ENCODE peak calls at places on chromosomes 1 and 21, in ten cellular contexts. L is AG08396, T is pancreas, N is T follicular helper cell, Z is SK-MEL-5, Y is fibroblast of pulmonary artery, H is SW480, G is substantia nigra, E is astrocyte, Q is heart left ventricle. X is an unnamed sample.

GRCh38 chr1:86394416-86394815 is 1.7 kb downstream of the ODF2L start:
- DNase-seq in L (no peak), T (no peak), N (no peak), Z (no peak), Y (peak), H (no peak), G (no peak), E (peak), Q (no peak), X (no peak)

GRCh38 chr21:31221051-31221450 is 123.0 kb downstream of the TIAM1 start:
- DNase-seq in L (no peak), T (no peak), N (no peak), Z (no peak), Y (no peak), H (no peak), G (no peak), E (no peak), Q (no peak), X (no peak)

GRCh38 chr1:98468111-98468717 is 193.3 kb upstream of the SNX7 start:
- DNase-seq in L (peak), T (no peak), N (no peak), Z (peak), Y (peak), H (peak), G (no peak), E (peak), Q (no peak), X (no peak)

GRCh38 chr21:38159355-38159754 is 97.4 kb upstream of the KCNJ15 start:
- DNase-seq in L (peak), T (no peak), N (peak), Z (peak), Y (peak), H (peak), G (no peak), E (peak), Q (peak), X (peak)

GRCh38 chr21:45579383-45580180 is 37.3 kb upstream of the SLC19A1 start:
- DNase-seq in L (no peak), T (peak), N (no peak), Z (no peak), Y (no peak), H (no peak), G (no peak), E (no peak), Q (no peak), X (no peak)

GRCh38 chr1:85577421-85578320 is 2.9 kb upstream of the CCN1 start:
- DNase-seq in L (peak), T (no peak), N (no peak), Z (no peak), Y (peak), H (no peak), G (no peak), E (no peak), Q (peak), X (peak)

GRCh38 chr1:14500041-14500440 is 98.4 kb upstream of the KAZN start:
- DNase-seq in L (no peak), T (no peak), N (no peak), Z (no peak), Y (no peak), H (no peak), G (no peak), E (no peak), Q (no peak), X (no peak)

GRCh38 chr1:116031299-116031698 is 55.0 kb downstream of the SLC22A15 start:
- DNase-seq in L (no peak), T (no peak), N (no peak), Z (no peak), Y (no peak), H (no peak), G (no peak), E (no peak), Q (no peak), X (no peak)

GRCh38 chr1:5982276-5982675 is 9.9 kb downstream of the NPHP4 start:
- DNase-seq in L (no peak), T (no peak), N (no peak), Z (no peak), Y (no peak), H (no peak), G (no peak), E (no peak), Q (no peak), X (no peak)

GRCh38 chr1:95304803-95305202 is 70.8 kb downstream of the RWDD3 start:
- DNase-seq in L (no peak), T (no peak), N (no peak), Z (no peak), Y (no peak), H (peak), G (no peak), E (no peak), Q (no peak), X (no peak)

GRCh38 chr1:235011064-235011598 is 117.5 kb downstream of the TOMM20 start:
- DNase-seq in L (no peak), T (no peak), N (peak), Z (no peak), Y (no peak), H (no peak), G (no peak), E (no peak), Q (no peak), X (no peak)

GRCh38 chr1:7857000-7857399 is 4.1 kb upstream of the UTS2 start:
- DNase-seq in L (no peak), T (no peak), N (no peak), Z (no peak), Y (no peak), H (no peak), G (no peak), E (no peak), Q (no peak), X (no peak)

GRCh38 chr1:212211371-212211770 is 73.8 kb upstream of the PPP2R5A start:
- DNase-seq in L (no peak), T (no peak), N (no peak), Z (peak), Y (no peak), H (no peak), G (no peak), E (no peak), Q (no peak), X (no peak)

GRCh38 chr1:208089971-208090755 is 154.0 kb downstream of the PLXNA2 start:
- DNase-seq in L (peak), T (no peak), N (no peak), Z (no peak), Y (no peak), H (no peak), G (no peak), E (peak), Q (peak), X (peak)

GRCh38 chr1:3501856-3502665 is 47.6 kb downstream of the ARHGEF16 start:
- DNase-seq in L (peak), T (no peak), N (no peak), Z (peak), Y (peak), H (no peak), G (peak), E (peak), Q (peak), X (peak)

GRCh38 chr21:33864150-33864549 is 51.5 kb downstream of the ATP5PO start:
- DNase-seq in L (no peak), T (no peak), N (no peak), Z (no peak), Y (no peak), H (no peak), G (no peak), E (no peak), Q (no peak), X (no peak)

GRCh38 chr1:242692988-242693387 is 168.5 kb upstream of the PLD5 start:
- DNase-seq in L (no peak), T (no peak), N (no peak), Z (no peak), Y (no peak), H (peak), G (no peak), E (no peak), Q (no peak), X (no peak)

GRCh38 chr1:167404161-167404888 is 114.0 kb downstream of the CD247 start:
- DNase-seq in L (no peak), T (no peak), N (no peak), Z (no peak), Y (peak), H (no peak), G (no peak), E (peak), Q (no peak), X (no peak)

GRCh38 chr21:15010645-15011044 is 54.2 kb downstream of the NRIP1 start:
- DNase-seq in L (no peak), T (no peak), N (no peak), Z (no peak), Y (no peak), H (no peak), G (no peak), E (peak), Q (no peak), X (no peak)

GRCh38 chr1:10685851-10686403 is 110.5 kb downstream of the CASZ1 start:
- DNase-seq in L (peak), T (no peak), N (no peak), Z (no peak), Y (peak), H (no peak), G (no peak), E (peak), Q (no peak), X (no peak)

GRCh38 chr1:95003433-95003738 is 69.4 kb downstream of the ALG14 start:
- DNase-seq in L (no peak), T (no peak), N (no peak), Z (no peak), Y (peak), H (no peak), G (no peak), E (no peak), Q (no peak), X (peak)

GRCh38 chr1:175839678-175840669 is 96.6 kb upstream of the TNR start:
- DNase-seq in L (no peak), T (no peak), N (no peak), Z (no peak), Y (no peak), H (peak), G (no peak), E (no peak), Q (no peak), X (no peak)

GRCh38 chr1:16981269-16981849 is 939 bp upstream of the MFAP2 start:
- DNase-seq in L (peak), T (no peak), N (no peak), Z (peak), Y (peak), H (no peak), G (no peak), E (peak), Q (no peak), X (peak)

GRCh38 chr1:11473635-11474034 is 5.3 kb upstream of the DISP3 start:
- DNase-seq in L (peak), T (no peak), N (no peak), Z (no peak), Y (peak), H (no peak), G (no peak), E (no peak), Q (no peak), X (no peak)

GRCh38 chr1:237042892-237043576 is 1.1 kb downstream of the RYR2 start:
- DNase-seq in L (no peak), T (peak), N (no peak), Z (no peak), Y (no peak), H (no peak), G (no peak), E (no peak), Q (no peak), X (peak)

GRCh38 chr1:94989398-94989797 is 62.5 kb upstream of the CNN3 start:
- DNase-seq in L (no peak), T (peak), N (no peak), Z (no peak), Y (no peak), H (no peak), G (no peak), E (no peak), Q (no peak), X (no peak)

GRCh38 chr1:9413143-9413876 is 120.6 kb downstream of the SPSB1 start:
- DNase-seq in L (peak), T (no peak), N (no peak), Z (peak), Y (peak), H (peak), G (no peak), E (peak), Q (peak), X (peak)

GRCh38 chr21:36859744-36860501 is 106.5 kb downstream of the HLCS start:
- DNase-seq in L (peak), T (peak), N (no peak), Z (peak), Y (peak), H (peak), G (no peak), E (no peak), Q (peak), X (peak)

GRCh38 chr1:9155879-9156278 is 27.0 kb upstream of the GPR157 start:
- DNase-seq in L (no peak), T (no peak), N (no peak), Z (no peak), Y (no peak), H (no peak), G (no peak), E (no peak), Q (no peak), X (no peak)

X was measured in MG63.